ENCODE peak calls at places on chromosomes 7 and 10, in seven cellular contexts. T, J, Y, K, W, L and R are unnamed samples.

GRCh38 chr10:70835895-70836294 is 20.1 kb downstream of the SGPL1 start:
- DNase-seq in L (peak; percentile 81), W (no peak), J (no peak), Y (peak; percentile 77), K (no peak), T (peak; percentile 45), R (no peak)

GRCh38 chr7:139960158-139960557 is 102.6 kb downstream of the PARP12 start:
- DNase-seq in K (no peak), T (no peak), L (peak; percentile 57), Y (peak; percentile 53), J (no peak), W (no peak), R (no peak)

GRCh38 chr7:4439444-4439843 is 242.7 kb upstream of the FOXK1 start:
- DNase-seq in T (no peak), Y (no peak), W (no peak), K (no peak), L (no peak), J (no peak), R (no peak)

GRCh38 chr7:24956021-24956420 is 24.0 kb downstream of the OSBPL3 start:
- DNase-seq in T (peak; percentile 37), Y (no peak), L (no peak), W (no peak), K (no peak), J (no peak), R (no peak)

GRCh38 chr7:98669417-98670015 is 52.4 kb downstream of the NPTX2 start:
- DNase-seq in K (no peak), Y (no peak), J (no peak), L (no peak), T (no peak), W (no peak), R (no peak)

GRCh38 chr7:367351-367841 is 77.4 kb downstream of the FOXL3 start:
- DNase-seq in J (no peak), W (no peak), Y (no peak), L (no peak), T (no peak), K (no peak), R (no peak)

GRCh38 chr10:115939101-115939815 is 333.7 kb downstream of the GFRA1 start:
- DNase-seq in L (no peak), W (no peak), T (no peak), Y (no peak), K (no peak), J (no peak), R (no peak)

GRCh38 chr7:131557521-131558385 is 1.3 kb upstream of the PODXL start:
- DNase-seq in K (no peak), J (peak; percentile 87), T (no peak), W (peak; percentile 33), L (no peak), Y (no peak), R (no peak)

GRCh38 chr7:41313171-41313570 is 389.7 kb downstream of the INHBA start:
- DNase-seq in Y (no peak), L (no peak), T (peak; percentile 27), J (no peak), W (no peak), K (no peak), R (no peak)

GRCh38 chr10:86117051-86117450 is 249.5 kb downstream of the GRID1 start:
- DNase-seq in L (no peak), K (no peak), W (no peak), J (no peak), Y (no peak), T (no peak), R (no peak)

GRCh38 chr7:20317413-20317812 is 13.3 kb upstream of the ITGB8 start:
- DNase-seq in Y (no peak), J (no peak), W (no peak), L (no peak), K (no peak), T (no peak), R (no peak)

GRCh38 chr7:8638076-8638475 is 204.7 kb downstream of the NXPH1 start:
- DNase-seq in Y (no peak), W (no peak), K (no peak), L (no peak), J (no peak), T (no peak), R (no peak)

GRCh38 chr7:18535811-18536413 is 40.4 kb downstream of the HDAC9 start:
- DNase-seq in J (peak; percentile 16), Y (no peak), W (no peak), K (no peak), T (no peak), L (no peak), R (peak; percentile 25)

GRCh38 chr7:149692056-149692455 is 81.3 kb downstream of the ZNF467 start:
- DNase-seq in W (no peak), J (no peak), L (no peak), T (no peak), Y (no peak), K (no peak), R (no peak)

GRCh38 chr7:26008428-26008827 is 143.6 kb upstream of the NFE2L3 start:
- DNase-seq in T (no peak), J (no peak), Y (no peak), K (no peak), W (no peak), L (no peak), R (no peak)

GRCh38 chr7:105654994-105655900 is 74.0 kb upstream of the EFCAB10 start:
- DNase-seq in W (no peak), L (peak; percentile 72), T (peak; percentile 21), Y (peak; percentile 91), J (peak; percentile 86), K (no peak), R (no peak)

GRCh38 chr10:63480237-63480636 is 14.5 kb upstream of the JMJD1C start:
- DNase-seq in Y (no peak), W (no peak), L (no peak), K (no peak), J (no peak), T (no peak), R (no peak)

GRCh38 chr10:1738950-1739349 is 1.6 kb upstream of the ADARB2 start:
- DNase-seq in L (no peak), Y (no peak), W (no peak), T (no peak), K (no peak), J (no peak), R (no peak)

GRCh38 chr10:32004161-32004591 is 52.0 kb downstream of the KIF5B start:
- DNase-seq in L (peak; percentile 15), W (no peak), K (no peak), T (no peak), Y (no peak), J (peak; percentile 37), R (no peak)

GRCh38 chr7:152899482-152900166 is 140.1 kb downstream of the ACTR3B start:
- DNase-seq in W (no peak), L (peak; percentile 3), K (no peak), Y (peak; percentile 7), T (no peak), J (no peak), R (no peak)

GRCh38 chr10:72793752-72794151 is 99.8 kb upstream of the OIT3 start:
- DNase-seq in Y (no peak), L (no peak), J (no peak), T (no peak), W (no peak), K (no peak), R (no peak)

GRCh38 chr10:129970404-129971364 is 6.6 kb upstream of the EBF3 start:
- DNase-seq in L (no peak), T (no peak), W (no peak), K (no peak), Y (no peak), J (peak; percentile 37), R (no peak)

GRCh38 chr7:44272456-44272855 is 52.9 kb downstream of the CAMK2B start:
- DNase-seq in Y (no peak), J (no peak), T (no peak), K (no peak), L (no peak), W (no peak), R (no peak)

GRCh38 chr10:108323274-108323798 is 1158.8 kb upstream of the SORCS1 start:
- DNase-seq in L (no peak), K (no peak), T (no peak), Y (no peak), J (no peak), W (no peak), R (no peak)

GRCh38 chr7:102097601-102098161 is 189.0 kb upstream of the SH2B2 start:
- DNase-seq in L (no peak), Y (no peak), J (no peak), T (no peak), W (no peak), K (no peak), R (no peak)

GRCh38 chr7:1569833-1570632 is at the start of gene PSMG3:
- DNase-seq in W (peak; percentile 73), J (peak; percentile 82), K (peak; percentile 88), Y (peak; percentile 93), L (peak; percentile 93), T (peak; percentile 92), R (peak; percentile 98)
- TF ChIP-seq CTCF in W (peak; percentile 50), J (no peak), K (peak; percentile 27), Y (peak; percentile 33), L (peak; percentile 44), T (peak; percentile 22), R (peak; percentile 67)

DNA sequence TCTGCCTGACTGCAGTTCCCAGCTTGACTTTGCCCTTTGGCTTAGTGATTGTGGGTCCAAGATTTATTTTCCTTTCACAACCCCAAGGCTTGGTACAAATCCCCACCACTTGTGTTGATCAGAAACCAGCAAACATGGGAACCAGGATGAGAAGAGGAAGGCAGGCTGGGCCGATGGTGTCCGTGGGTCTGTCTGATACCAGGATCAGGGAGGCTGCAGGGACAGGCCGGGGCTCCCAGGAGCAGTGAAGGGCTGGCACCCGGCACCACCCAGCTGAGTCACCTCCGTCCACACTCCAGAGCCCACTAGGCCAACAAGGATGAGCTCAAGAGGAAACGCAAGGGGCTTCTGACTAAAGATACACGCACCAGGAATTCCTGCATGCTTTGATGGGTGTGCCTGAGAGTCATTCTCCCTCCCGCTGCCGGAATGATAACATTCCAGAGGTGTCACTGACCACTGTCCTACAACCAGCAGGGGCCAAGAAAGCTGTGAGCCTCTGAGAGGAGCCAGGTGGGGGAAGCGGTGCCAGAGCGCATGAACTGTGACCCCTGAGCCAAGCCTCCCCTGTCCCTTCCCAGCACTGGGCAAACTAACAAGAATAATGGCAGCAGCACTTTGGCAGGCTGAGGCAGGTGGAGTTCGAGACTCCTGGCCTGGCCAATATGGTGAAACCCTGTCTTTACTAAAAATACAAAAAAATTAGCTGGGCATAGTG is 29.2 kb upstream of the PROSER2 start:
- DNase-seq in J (no peak), W (no peak), T (no peak), Y (peak; percentile 26), K (no peak), L (peak; percentile 58), R (peak; percentile 43)
- TF ChIP-seq CTCF in J (no peak), W (no peak), T (no peak), Y (no peak), K (no peak), L (no peak), R (no peak)

GRCh38 chr10:18104223-18104872 is 35.9 kb upstream of the CACNB2 start:
- DNase-seq in K (peak; percentile 9), T (peak; percentile 9), W (peak; percentile 16), J (peak; percentile 59), L (peak; percentile 65), Y (peak; percentile 60), R (peak; percentile 48)
- TF ChIP-seq CTCF in K (peak; percentile 58), T (peak; percentile 70), W (peak; percentile 75), J (peak; percentile 50), L (peak; percentile 76), Y (peak; percentile 67), R (peak; percentile 51)

DNA sequence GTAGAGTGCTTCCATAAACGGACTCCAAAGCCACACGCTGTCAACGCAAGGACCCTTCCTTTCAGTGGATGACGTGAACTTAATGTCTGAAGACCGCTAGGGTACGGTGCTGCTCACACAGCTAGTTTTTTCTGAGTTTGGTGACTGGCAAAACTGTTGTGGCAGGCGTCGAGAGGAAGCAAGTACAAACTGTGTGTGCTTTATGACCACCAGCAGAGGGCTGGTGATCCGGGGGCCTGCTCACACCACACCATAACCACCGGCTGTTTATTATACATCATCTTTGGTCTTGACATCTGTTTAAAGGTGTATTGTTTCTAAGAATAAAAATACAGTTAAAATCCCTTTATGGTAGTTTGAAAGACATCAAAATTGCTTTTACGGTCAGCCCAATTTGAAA is 37.1 kb upstream of the ATP6V0A4 start:
- DNase-seq in K (no peak), L (no peak), J (no peak), T (no peak), W (no peak), Y (no peak), R (no peak)
- TF ChIP-seq CTCF in K (no peak), L (no peak), J (no peak), T (no peak), W (peak; percentile 19), Y (no peak), R (no peak)